ENCODE peak calls at places on chromosomes 2 and 18, in eight cellular contexts. Z, O, K, T, F, M, W and Y are unnamed samples.

GRCh38 chr18:56574827-56575226 is 63.6 kb downstream of the TXNL1 start:
- DNase-seq in O (no peak), Z (no peak), K (peak), W (no peak), M (no peak), T (no peak), F (no peak), Y (no peak)

GRCh38 chr2:220452561-220452960 is 825.1 kb downstream of the SLC4A3 start:
- DNase-seq in O (no peak), M (no peak), W (no peak), F (no peak), Z (no peak), K (no peak), T (no peak), Y (no peak)

GRCh38 chr2:67304300-67304890 is 92.7 kb upstream of the ETAA1 start:
- DNase-seq in O (no peak), K (no peak), M (no peak), F (no peak), W (no peak), Z (no peak), T (no peak), Y (no peak)

GRCh38 chr2:219514836-219515235 is 554 bp downstream of the ASIC4 start:
- DNase-seq in K (no peak), O (no peak), M (no peak), W (no peak), F (no peak), T (no peak), Z (no peak), Y (no peak)

GRCh38 chr18:58359226-58360019 is 269.5 kb downstream of the ALPK2 start:
- DNase-seq in F (no peak), K (no peak), W (no peak), O (no peak), Z (no peak), M (no peak), T (no peak), Y (no peak)

GRCh38 chr2:4246364-4247131 is 543.2 kb downstream of the DCDC2C start:
- DNase-seq in W (no peak), F (peak), M (no peak), T (no peak), K (no peak), Z (no peak), O (no peak), Y (no peak)

GRCh38 chr2:36912692-36913091 is 53.6 kb downstream of the STRN start:
- DNase-seq in F (no peak), M (no peak), W (no peak), T (no peak), O (no peak), K (no peak), Z (no peak), Y (no peak)

GRCh38 chr2:176553685-176554106 is 284.5 kb downstream of the MTX2 start:
- DNase-seq in M (peak), K (peak), Z (peak), T (peak), W (peak), O (no peak), F (peak), Y (peak)

GRCh38 chr2:106858810-106859209 is 27.2 kb downstream of the ST6GAL2 start:
- DNase-seq in M (no peak), W (no peak), K (no peak), T (no peak), F (no peak), O (no peak), Z (no peak), Y (no peak)

GRCh38 chr2:23199115-23199918 is 185.7 kb upstream of the KLHL29 start:
- DNase-seq in O (no peak), W (no peak), T (no peak), Z (peak), M (no peak), F (peak), K (no peak), Y (peak)

GRCh38 chr2:47566207-47566858 is 163.4 kb downstream of the MSH2 start:
- DNase-seq in K (no peak), F (no peak), Z (no peak), O (no peak), M (no peak), T (no peak), W (no peak), Y (no peak)

GRCh38 chr2:206354129-206354528 is 79.7 kb downstream of the ZDBF2 start:
- DNase-seq in K (no peak), W (no peak), F (no peak), M (no peak), T (no peak), Z (no peak), O (no peak), Y (no peak)

GRCh38 chr2:195331124-195331523 is 325.9 kb upstream of the SLC39A10 start:
- DNase-seq in T (no peak), K (no peak), W (no peak), O (no peak), M (peak), Z (no peak), F (no peak), Y (no peak)

GRCh38 chr2:202758638-202759037 is 112.9 kb downstream of the ICA1L start:
- DNase-seq in K (no peak), Z (no peak), T (no peak), O (no peak), F (no peak), W (no peak), M (no peak), Y (no peak)

GRCh38 chr2:57141269-57141668 is 905.3 kb upstream of the VRK2 start:
- DNase-seq in K (no peak), M (no peak), Z (no peak), O (no peak), T (no peak), W (no peak), F (no peak), Y (no peak)

GRCh38 chr2:19217203-19217602 is 141.2 kb downstream of the OSR1 start:
- DNase-seq in O (no peak), T (no peak), W (no peak), F (no peak), M (no peak), K (no peak), Z (no peak), Y (no peak)

GRCh38 chr2:219300022-219300421 is 9.2 kb downstream of the PTPRN start:
- DNase-seq in W (peak), Z (no peak), T (no peak), M (no peak), O (no peak), F (no peak), K (no peak), Y (no peak)

GRCh38 chr18:12518326-12518725 is 110.6 kb downstream of the PRELID3A start:
- DNase-seq in T (no peak), K (no peak), M (no peak), W (no peak), Z (no peak), O (no peak), F (no peak), Y (no peak)

GRCh38 chr2:89763581-89764485 is 1072.4 kb downstream of the RPIA start:
- DNase-seq in F (no peak), K (no peak), O (no peak), Z (peak), M (no peak), W (peak), T (peak), Y (no peak)

GRCh38 chr2:133674433-133675331 is 106.4 kb upstream of the NCKAP5 start:
- DNase-seq in K (peak), O (no peak), Z (no peak), M (peak), F (peak), T (no peak), W (peak), Y (peak)

GRCh38 chr2:168466190-168466737 is 10.2 kb downstream of the CERS6 start:
- DNase-seq in W (no peak), Z (no peak), K (no peak), O (no peak), F (no peak), T (no peak), M (no peak), Y (no peak)

GRCh38 chr2:234335676-234336228 is 161.1 kb downstream of the ARL4C start:
- DNase-seq in T (peak), W (peak), Z (peak), O (no peak), F (no peak), K (peak), M (peak), Y (peak)

GRCh38 chr2:18156421-18156820 is 278.0 kb downstream of the KCNS3 start:
- DNase-seq in Z (no peak), W (no peak), M (no peak), T (no peak), O (no peak), K (no peak), F (no peak), Y (no peak)

GRCh38 chr2:234003972-234004617 is 46.4 kb upstream of the SPP2 start:
- DNase-seq in W (no peak), K (peak), O (no peak), M (no peak), Z (no peak), T (no peak), F (peak), Y (no peak)

GRCh38 chr2:209240204-209240603 is 183.6 kb upstream of the MAP2 start:
- DNase-seq in M (no peak), O (no peak), W (no peak), T (no peak), K (no peak), Z (no peak), F (no peak), Y (no peak)

GRCh38 chr2:241739651-241740050 is 5.2 kb downstream of the D2HGDH start:
- DNase-seq in M (no peak), K (no peak), Z (no peak), F (no peak), W (no peak), T (peak), O (no peak), Y (no peak)

GRCh38 chr2:224969633-224970292 is 72.5 kb downstream of the DOCK10 start:
- DNase-seq in K (no peak), F (no peak), T (no peak), W (no peak), M (no peak), O (no peak), Z (no peak), Y (no peak)

GRCh38 chr2:159204381-159204780 is 82.1 kb downstream of the WDSUB1 start:
- DNase-seq in T (no peak), Z (no peak), W (no peak), M (no peak), O (no peak), F (no peak), K (no peak), Y (no peak)

GRCh38 chr2:173149491-173149890 is 73.8 kb downstream of the MAP3K20 start:
- DNase-seq in W (no peak), F (no peak), T (no peak), K (no peak), Z (no peak), O (no peak), M (no peak), Y (no peak)

GRCh38 chr2:80943487-80943886 is 638.9 kb upstream of the LRRTM1 start:
- DNase-seq in W (no peak), T (no peak), O (no peak), F (no peak), M (no peak), Z (no peak), K (no peak), Y (no peak)